ENCODE peak calls at places on chromosome 15, in nine cellular contexts. U is GM23338; J is iris pigment epithelial cell; F is Kasumi-1; R is activated T-cell treated with anti-CD3 and anti-CD28 coated beads, Interleukin-2, amount 50 U/mL, for 72 hours; B is AG08395; A is brain microvascular endothelial cell; L is NCI-H1694 treated with DMSO at 0.1 percent for 48 hours; D is ecto neural progenitor cell. Y is an unnamed sample.

GRCh38 chr15:78810003-78810376 is 1.3 kb downstream of the ADAMTS7 start:
- DNase-seq in U (no peak), J (no peak), F (peak), R (no peak), B (no peak), A (peak), L (no peak), D (no peak), Y (no peak)

GRCh38 chr15:31387483-31388118 is 61.0 kb downstream of the KLF13 start:
- DNase-seq in U (no peak), J (no peak), F (no peak), R (peak), B (peak), A (no peak), L (peak), D (no peak), Y (peak)

GRCh38 chr15:47975422-47975821 is 145.4 kb upstream of the SLC24A5 start:
- DNase-seq in U (peak), J (no peak), F (no peak), R (no peak), B (no peak), A (no peak), L (no peak), D (peak), Y (no peak)

GRCh38 chr15:66615846-66616245 is 50.0 kb upstream of the LCTL start:
- DNase-seq in U (no peak), J (no peak), F (no peak), R (no peak), B (no peak), A (no peak), L (no peak), D (no peak), Y (no peak)

GRCh38 chr15:55116636-55117035 is 80.1 kb downstream of the RSL24D1 start:
- DNase-seq in U (no peak), J (no peak), F (no peak), R (no peak), B (no peak), A (no peak), L (no peak), D (no peak), Y (no peak)

GRCh38 chr15:78209646-78210348 is 24.6 kb downstream of the ACSBG1 start:
- DNase-seq in U (no peak), J (no peak), F (no peak), R (no peak), B (no peak), A (no peak), L (no peak), D (no peak), Y (no peak)

GRCh38 chr15:42267286-42267685 is 5.7 kb upstream of the GANC start:
- DNase-seq in U (no peak), J (peak), F (no peak), R (no peak), B (no peak), A (no peak), L (no peak), D (no peak), Y (no peak)

GRCh38 chr15:101233651-101234281 is 18.1 kb downstream of the CHSY1 start:
- DNase-seq in U (no peak), J (no peak), F (no peak), R (no peak), B (no peak), A (no peak), L (no peak), D (no peak), Y (no peak)

GRCh38 chr15:72168131-72168825 is 29.3 kb downstream of the GRAMD2A start:
- DNase-seq in U (peak), J (peak), F (peak), R (no peak), B (no peak), A (peak), L (no peak), D (no peak), Y (peak)

GRCh38 chr15:66287461-66288055 is 5.8 kb upstream of the DIS3L start:
- DNase-seq in U (peak), J (no peak), F (peak), R (no peak), B (peak), A (no peak), L (peak), D (no peak), Y (peak)

GRCh38 chr15:66766282-66767228 is 64.5 kb downstream of the SMAD6 start:
- DNase-seq in U (no peak), J (peak), F (no peak), R (no peak), B (peak), A (peak), L (no peak), D (no peak), Y (peak)

GRCh38 chr15:58169934-58170333 is 31.8 kb downstream of the AQP9 start:
- DNase-seq in U (no peak), J (no peak), F (no peak), R (no peak), B (no peak), A (no peak), L (no peak), D (no peak), Y (no peak)

GRCh38 chr15:31265871-31266711 is 60.5 kb upstream of the KLF13 start:
- DNase-seq in U (no peak), J (no peak), F (no peak), R (peak), B (peak), A (no peak), L (no peak), D (peak), Y (no peak)

GRCh38 chr15:101560722-101561583 is 71.4 kb upstream of the PCSK6 start:
- DNase-seq in U (no peak), J (no peak), F (peak), R (no peak), B (no peak), A (no peak), L (no peak), D (no peak), Y (no peak)

GRCh38 chr15:88401972-88402656 is 65.1 kb downstream of the MRPL46 start:
- DNase-seq in U (peak), J (no peak), F (peak), R (peak), B (no peak), A (no peak), L (peak), D (no peak), Y (no peak)